ENCODE peak calls at places on chromosomes 16 and 17, in seven cellular contexts. E is dermis microvascular lymphatic vessel endothelial cell; K is HT-29; W is hypothalamus; V is activated CD4-positive, CD25-positive, alpha-beta regulatory T cell; R is ELF-1; L is NCI-H1417. M is an unnamed sample.

GRCh38 chr16:25838724-25839186 is 147.0 kb downstream of the HS3ST4 start:
- DNase-seq in E (peak), K (peak), W (no peak), V (no peak), R (peak), L (peak), M (no peak)

GRCh38 chr16:68319185-68319908 is 8.5 kb downstream of the PRMT7 start:
- DNase-seq in E (no peak), K (no peak), W (no peak), V (peak), R (peak), L (no peak), M (no peak)

GRCh38 chr17:40019140-40019991 is 4.1 kb downstream of the CSF3 start:
- DNase-seq in E (peak), K (no peak), W (no peak), V (no peak), R (no peak), L (no peak), M (no peak)

GRCh38 chr17:7314719-7315569 is at the start of gene GPS2:
- DNase-seq in E (peak), K (peak), W (peak), V (peak), R (peak), L (peak), M (peak)

GRCh38 chr17:30375661-30376060 is 3.1 kb upstream of the CPD start:
- DNase-seq in E (no peak), K (no peak), W (no peak), V (no peak), R (no peak), L (no peak), M (no peak)

GRCh38 chr17:81354944-81355327 is 40.3 kb upstream of the BAHCC1 start:
- DNase-seq in E (no peak), K (no peak), W (no peak), V (no peak), R (no peak), L (no peak), M (no peak)

GRCh38 chr17:32814837-32815236 is 62.1 kb downstream of the MYO1D start:
- DNase-seq in E (peak), K (no peak), W (no peak), V (no peak), R (no peak), L (no peak), M (no peak)

GRCh38 chr16:85148959-85149358 is 36.7 kb upstream of the CIBAR2 start:
- DNase-seq in E (peak), K (no peak), W (no peak), V (no peak), R (no peak), L (peak), M (no peak)

GRCh38 chr17:82095777-82096708 is 2.0 kb downstream of the FASN start:
- DNase-seq in E (no peak), K (no peak), W (no peak), V (no peak), R (peak), L (no peak), M (no peak)

GRCh38 chr16:11546522-11547485 is 39.9 kb downstream of the LITAF start:
- DNase-seq in E (no peak), K (no peak), W (no peak), V (no peak), R (no peak), L (no peak), M (no peak)

GRCh38 chr16:71460246-71460645 is 1.8 kb downstream of the ZNF23 start:
- DNase-seq in E (no peak), K (no peak), W (no peak), V (no peak), R (no peak), L (no peak), M (no peak)

GRCh38 chr17:4970273-4970672 is 2.7 kb upstream of the SPAG7 start:
- DNase-seq in E (no peak), K (no peak), W (no peak), V (no peak), R (no peak), L (no peak), M (no peak)

GRCh38 chr16:769201-769769 is 8.8 kb downstream of the MSLN start:
- DNase-seq in E (no peak), K (no peak), W (no peak), V (no peak), R (peak), L (no peak), M (no peak)

GRCh38 chr17:35930211-35931065 is at the start of gene RDM1:
- DNase-seq in E (peak), K (peak), W (no peak), V (peak), R (peak), L (peak), M (peak)

GRCh38 chr17:44844390-44844830 is 3.3 kb upstream of the HIGD1B start:
- DNase-seq in E (peak), K (no peak), W (no peak), V (no peak), R (peak), L (no peak), M (no peak)

GRCh38 chr16:55773859-55774549 is 58.9 kb downstream of the CES1 start:
- DNase-seq in E (no peak), K (peak), W (no peak), V (no peak), R (peak), L (no peak), M (no peak)

GRCh38 chr17:75428775-75429469 is 23.4 kb upstream of the GRB2 start:
- DNase-seq in E (peak), K (peak), W (no peak), V (no peak), R (no peak), L (no peak), M (no peak)

GRCh38 chr16:51050379-51050710 is 100.7 kb downstream of the SALL1 start:
- DNase-seq in E (no peak), K (no peak), W (no peak), V (no peak), R (no peak), L (no peak), M (no peak)

GRCh38 chr17:47695664-47696376 is 1.9 kb downstream of the TBKBP1 start:
- DNase-seq in E (no peak), K (no peak), W (no peak), V (no peak), R (peak), L (no peak), M (no peak)

GRCh38 chr17:79803421-79803996 is 6.6 kb upstream of the CBX8 start:
- DNase-seq in E (no peak), K (no peak), W (no peak), V (no peak), R (no peak), L (no peak), M (no peak)

GRCh38 chr17:48297825-48298224 is 132.2 kb downstream of the SKAP1 start:
- DNase-seq in E (peak), K (peak), W (no peak), V (no peak), R (no peak), L (no peak), M (no peak)

GRCh38 chr16:70589998-70590471 is 56.3 kb upstream of the IL34 start:
- DNase-seq in E (peak), K (no peak), W (no peak), V (no peak), R (no peak), L (no peak), M (peak)

GRCh38 chr17:17191346-17191792 is 14.8 kb downstream of the PLD6 start:
- DNase-seq in E (peak), K (no peak), W (no peak), V (no peak), R (peak), L (no peak), M (no peak)